ENCODE peak calls at places on chromosomes 5 and 9, in six cellular contexts. One of them, this sample, is unnamed.

GRCh38 chr5:82465235-82465634 is 187.1 kb upstream of the RPS23 start:
- DNase-seq in heart left ventricle: no peak
- DNase-seq in IMR-90: no peak
- DNase-seq in foreskin fibroblast: no peak
- DNase-seq in coronary artery: no peak
- DNase-seq in activated CD8-positive, alpha-beta T cell treated with anti-CD3 and anti-CD28 coated beads for 36 hours: no peak
- DNase-seq in this sample: no peak

GRCh38 chr5:172410160-172410559 is 44.2 kb downstream of the SH3PXD2B start:
- DNase-seq in heart left ventricle: no peak
- DNase-seq in IMR-90: peak
- DNase-seq in foreskin fibroblast: no peak
- DNase-seq in coronary artery: no peak
- DNase-seq in activated CD8-positive, alpha-beta T cell treated with anti-CD3 and anti-CD28 coated beads for 36 hours: peak
- DNase-seq in this sample: peak

GRCh38 chr9:99666571-99666970 is 155.1 kb upstream of the NR4A3 start:
- DNase-seq in heart left ventricle: no peak
- DNase-seq in IMR-90: no peak
- DNase-seq in foreskin fibroblast: no peak
- DNase-seq in coronary artery: no peak
- DNase-seq in activated CD8-positive, alpha-beta T cell treated with anti-CD3 and anti-CD28 coated beads for 36 hours: no peak
- DNase-seq in this sample: no peak

GRCh38 chr9:130377612-130378011 is 67.1 kb upstream of the ASS1 start:
- DNase-seq in heart left ventricle: no peak
- DNase-seq in IMR-90: no peak
- DNase-seq in foreskin fibroblast: no peak
- DNase-seq in coronary artery: no peak
- DNase-seq in activated CD8-positive, alpha-beta T cell treated with anti-CD3 and anti-CD28 coated beads for 36 hours: no peak
- DNase-seq in this sample: no peak

GRCh38 chr5:155759984-155760383 is 567.0 kb upstream of the SGCD start:
- DNase-seq in heart left ventricle: no peak
- DNase-seq in IMR-90: no peak
- DNase-seq in foreskin fibroblast: no peak
- DNase-seq in coronary artery: no peak
- DNase-seq in activated CD8-positive, alpha-beta T cell treated with anti-CD3 and anti-CD28 coated beads for 36 hours: no peak
- DNase-seq in this sample: no peak

GRCh38 chr5:29879401-29879800 is 1314.1 kb upstream of the CDH6 start:
- DNase-seq in heart left ventricle: no peak
- DNase-seq in IMR-90: no peak
- DNase-seq in foreskin fibroblast: no peak
- DNase-seq in coronary artery: no peak
- DNase-seq in activated CD8-positive, alpha-beta T cell treated with anti-CD3 and anti-CD28 coated beads for 36 hours: no peak
- DNase-seq in this sample: no peak

GRCh38 chr9:129889936-129890717 is 54.9 kb downstream of the USP20 start:
- DNase-seq in heart left ventricle: peak
- DNase-seq in IMR-90: no peak
- DNase-seq in foreskin fibroblast: no peak
- DNase-seq in coronary artery: no peak
- DNase-seq in activated CD8-positive, alpha-beta T cell treated with anti-CD3 and anti-CD28 coated beads for 36 hours: peak
- DNase-seq in this sample: no peak

GRCh38 chr9:69122391-69123141 is 51.5 kb upstream of the TJP2 start:
- DNase-seq in heart left ventricle: no peak
- DNase-seq in IMR-90: peak
- DNase-seq in foreskin fibroblast: peak
- DNase-seq in coronary artery: no peak
- DNase-seq in activated CD8-positive, alpha-beta T cell treated with anti-CD3 and anti-CD28 coated beads for 36 hours: no peak
- DNase-seq in this sample: peak

GRCh38 chr9:27395484-27395921 is 98.6 kb upstream of the EQTN start:
- DNase-seq in heart left ventricle: no peak
- DNase-seq in IMR-90: no peak
- DNase-seq in foreskin fibroblast: no peak
- DNase-seq in coronary artery: no peak
- DNase-seq in activated CD8-positive, alpha-beta T cell treated with anti-CD3 and anti-CD28 coated beads for 36 hours: no peak
- DNase-seq in this sample: peak

GRCh38 chr9:83167126-83167525 is 104.2 kb upstream of the RASEF start:
- DNase-seq in heart left ventricle: no peak
- DNase-seq in IMR-90: no peak
- DNase-seq in foreskin fibroblast: no peak
- DNase-seq in coronary artery: no peak
- DNase-seq in activated CD8-positive, alpha-beta T cell treated with anti-CD3 and anti-CD28 coated beads for 36 hours: no peak
- DNase-seq in this sample: no peak

GRCh38 chr5:1292139-1292538 is 2.7 kb downstream of the TERT start:
- DNase-seq in heart left ventricle: no peak
- DNase-seq in IMR-90: no peak
- DNase-seq in foreskin fibroblast: no peak
- DNase-seq in coronary artery: peak
- DNase-seq in activated CD8-positive, alpha-beta T cell treated with anti-CD3 and anti-CD28 coated beads for 36 hours: no peak
- DNase-seq in this sample: no peak

GRCh38 chr5:63963080-63963735 is 963 bp upstream of the HTR1A start:
- DNase-seq in heart left ventricle: no peak
- DNase-seq in IMR-90: peak
- DNase-seq in foreskin fibroblast: peak
- DNase-seq in coronary artery: no peak
- DNase-seq in activated CD8-positive, alpha-beta T cell treated with anti-CD3 and anti-CD28 coated beads for 36 hours: peak
- DNase-seq in this sample: peak

GRCh38 chr9:135898634-135899407 is 8.5 kb downstream of the CAMSAP1 start:
- DNase-seq in heart left ventricle: no peak
- DNase-seq in IMR-90: peak
- DNase-seq in foreskin fibroblast: peak
- DNase-seq in coronary artery: peak
- DNase-seq in activated CD8-positive, alpha-beta T cell treated with anti-CD3 and anti-CD28 coated beads for 36 hours: no peak
- DNase-seq in this sample: peak

GRCh38 chr9:37209431-37210386 is 89.3 kb downstream of the ZCCHC7 start:
- DNase-seq in heart left ventricle: no peak
- DNase-seq in IMR-90: no peak
- DNase-seq in foreskin fibroblast: no peak
- DNase-seq in coronary artery: no peak
- DNase-seq in activated CD8-positive, alpha-beta T cell treated with anti-CD3 and anti-CD28 coated beads for 36 hours: no peak
- DNase-seq in this sample: no peak

GRCh38 chr5:67379761-67380160 is 183.2 kb upstream of the CD180 start:
- DNase-seq in heart left ventricle: no peak
- DNase-seq in IMR-90: no peak
- DNase-seq in foreskin fibroblast: no peak
- DNase-seq in coronary artery: no peak
- DNase-seq in activated CD8-positive, alpha-beta T cell treated with anti-CD3 and anti-CD28 coated beads for 36 hours: no peak
- DNase-seq in this sample: no peak

GRCh38 chr5:50923768-50924113 is 257.3 kb downstream of the PARP8 start:
- DNase-seq in heart left ventricle: peak
- DNase-seq in IMR-90: no peak
- DNase-seq in foreskin fibroblast: no peak
- DNase-seq in coronary artery: no peak
- DNase-seq in activated CD8-positive, alpha-beta T cell treated with anti-CD3 and anti-CD28 coated beads for 36 hours: no peak
- DNase-seq in this sample: no peak

GRCh38 chr5:43040287-43041098 is at the start of gene ANXA2R:
- DNase-seq in heart left ventricle: peak
- DNase-seq in IMR-90: peak
- DNase-seq in foreskin fibroblast: peak
- DNase-seq in coronary artery: peak
- DNase-seq in activated CD8-positive, alpha-beta T cell treated with anti-CD3 and anti-CD28 coated beads for 36 hours: peak
- DNase-seq in this sample: peak

GRCh38 chr9:99222416-99223280 is 566 bp downstream of the SEC61B start:
- DNase-seq in heart left ventricle: no peak
- DNase-seq in IMR-90: peak
- DNase-seq in foreskin fibroblast: no peak
- DNase-seq in coronary artery: no peak
- DNase-seq in activated CD8-positive, alpha-beta T cell treated with anti-CD3 and anti-CD28 coated beads for 36 hours: no peak
- DNase-seq in this sample: peak

GRCh38 chr5:160165137-160166068 is 46.2 kb upstream of the PWWP2A start:
- DNase-seq in heart left ventricle: peak
- DNase-seq in IMR-90: peak
- DNase-seq in foreskin fibroblast: peak
- DNase-seq in coronary artery: peak
- DNase-seq in activated CD8-positive, alpha-beta T cell treated with anti-CD3 and anti-CD28 coated beads for 36 hours: peak
- DNase-seq in this sample: peak

GRCh38 chr5:101062902-101063301 is 159.8 kb upstream of the ST8SIA4 start:
- DNase-seq in heart left ventricle: no peak
- DNase-seq in IMR-90: no peak
- DNase-seq in foreskin fibroblast: no peak
- DNase-seq in coronary artery: no peak
- DNase-seq in activated CD8-positive, alpha-beta T cell treated with anti-CD3 and anti-CD28 coated beads for 36 hours: no peak
- DNase-seq in this sample: no peak

GRCh38 chr9:76459691-76460635 is 981 bp downstream of the GCNT1 start:
- DNase-seq in heart left ventricle: peak
- DNase-seq in IMR-90: peak
- DNase-seq in foreskin fibroblast: peak
- DNase-seq in coronary artery: no peak
- DNase-seq in activated CD8-positive, alpha-beta T cell treated with anti-CD3 and anti-CD28 coated beads for 36 hours: peak
- DNase-seq in this sample: peak

GRCh38 chr9:87478211-87478992 is 19.3 kb upstream of the DAPK1 start:
- DNase-seq in heart left ventricle: no peak
- DNase-seq in IMR-90: no peak
- DNase-seq in foreskin fibroblast: no peak
- DNase-seq in coronary artery: no peak
- DNase-seq in activated CD8-positive, alpha-beta T cell treated with anti-CD3 and anti-CD28 coated beads for 36 hours: no peak
- DNase-seq in this sample: no peak

DNA sequence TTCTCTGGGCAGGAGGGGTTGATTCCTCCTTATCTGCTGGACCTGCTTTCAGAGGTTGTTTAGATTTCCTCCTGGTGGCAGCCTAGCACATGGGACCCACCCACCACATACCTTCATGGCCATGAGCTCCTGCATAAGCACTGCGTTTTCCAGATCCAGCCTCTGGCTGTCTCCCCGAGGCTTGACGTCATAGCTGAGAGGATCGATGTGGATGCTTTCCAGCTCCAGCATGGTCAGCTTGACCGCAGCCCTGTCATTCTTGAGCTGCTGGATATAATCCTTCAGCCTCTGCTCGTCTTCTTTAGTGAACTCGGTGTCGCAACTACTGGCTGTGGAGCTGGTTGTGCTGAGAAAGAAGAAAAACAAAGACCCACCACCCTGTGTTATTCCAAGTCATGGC is 77.0 kb downstream of the DCP2 start:
- DNase-seq in heart left ventricle: no peak
- DNase-seq in IMR-90: peak
- DNase-seq in foreskin fibroblast: no peak
- DNase-seq in coronary artery: no peak
- DNase-seq in activated CD8-positive, alpha-beta T cell treated with anti-CD3 and anti-CD28 coated beads for 36 hours: no peak
- DNase-seq in this sample: peak
- TF ChIP-seq CTCF in heart left ventricle: no peak
- TF ChIP-seq CTCF in IMR-90: no peak
- TF ChIP-seq CTCF in foreskin fibroblast: no peak
- TF ChIP-seq CTCF in coronary artery: no peak
- TF ChIP-seq CTCF in activated CD8-positive, alpha-beta T cell treated with anti-CD3 and anti-CD28 coated beads for 36 hours: no peak
- TF ChIP-seq CTCF in this sample: peak

DNA sequence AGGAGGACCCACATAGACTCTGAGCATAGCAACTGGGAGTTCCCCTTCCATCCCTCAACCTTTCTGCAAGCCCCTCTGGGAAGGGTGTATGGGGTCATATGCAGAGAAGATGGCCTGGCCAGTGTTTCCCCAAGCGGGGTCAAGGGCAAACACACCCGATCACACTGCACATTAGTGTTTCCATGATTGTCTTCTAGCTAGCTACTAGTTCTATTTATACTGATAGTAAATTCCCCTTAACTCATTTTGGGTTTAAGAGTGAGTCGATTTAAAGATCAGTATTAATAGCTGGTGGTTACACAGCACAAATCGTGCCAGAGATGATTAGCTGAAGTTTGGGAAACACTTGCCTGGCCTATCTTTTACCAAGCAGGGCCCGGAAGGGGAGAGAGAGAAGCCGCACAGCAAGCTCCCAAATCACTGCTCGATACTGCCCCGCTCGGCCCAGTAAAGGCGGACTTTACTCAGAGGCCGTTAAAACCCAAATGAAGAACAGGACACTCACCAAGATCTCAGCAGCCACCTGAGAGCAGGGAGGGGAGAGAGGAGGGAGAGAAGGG is 29.4 kb upstream of the TNIP1 start:
- DNase-seq in heart left ventricle: peak
- DNase-seq in IMR-90: no peak
- DNase-seq in foreskin fibroblast: no peak
- DNase-seq in coronary artery: no peak
- DNase-seq in activated CD8-positive, alpha-beta T cell treated with anti-CD3 and anti-CD28 coated beads for 36 hours: no peak
- DNase-seq in this sample: no peak
- TF ChIP-seq CTCF in heart left ventricle: peak
- TF ChIP-seq CTCF in IMR-90: no peak
- TF ChIP-seq CTCF in foreskin fibroblast: no peak
- TF ChIP-seq CTCF in coronary artery: no peak
- TF ChIP-seq CTCF in activated CD8-positive, alpha-beta T cell treated with anti-CD3 and anti-CD28 coated beads for 36 hours: no peak
- TF ChIP-seq CTCF in this sample: no peak

DNA sequence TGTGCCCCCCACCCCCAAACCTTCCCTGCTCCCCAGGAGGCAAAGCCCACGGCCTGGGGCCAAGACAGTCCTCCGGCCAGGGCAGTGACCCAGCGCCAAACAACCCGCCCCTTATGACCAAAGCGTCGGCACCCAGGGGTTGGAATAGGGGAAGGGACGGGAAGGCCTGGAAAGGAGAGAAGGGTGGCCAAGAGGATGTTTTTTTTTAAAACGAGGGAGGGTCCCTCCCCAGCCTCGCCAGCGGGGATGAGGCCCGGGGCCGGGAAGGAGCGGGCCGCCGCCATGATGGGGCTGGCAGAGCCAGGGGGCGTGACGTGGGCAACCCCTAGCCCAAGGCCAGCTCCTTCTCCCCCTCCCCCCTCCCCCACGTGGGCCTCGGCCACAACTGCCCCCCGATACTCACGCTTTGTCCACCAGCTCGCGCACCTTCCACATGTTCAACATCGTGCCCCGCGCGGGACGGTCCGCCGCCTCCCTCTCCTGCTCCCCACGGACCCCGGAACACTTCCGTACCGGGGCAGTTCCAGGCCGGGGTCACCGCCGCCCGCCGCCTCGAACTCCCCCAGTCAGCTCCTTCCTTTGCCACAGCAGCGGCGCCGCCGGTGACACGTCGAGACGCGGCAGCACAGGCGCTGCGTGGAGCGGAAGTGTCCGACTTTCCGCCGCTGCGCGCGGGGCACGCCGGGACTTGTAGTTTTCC is at the start of gene CLINT1:
- DNase-seq in heart left ventricle: peak
- DNase-seq in IMR-90: peak
- DNase-seq in foreskin fibroblast: peak
- DNase-seq in coronary artery: peak
- DNase-seq in activated CD8-positive, alpha-beta T cell treated with anti-CD3 and anti-CD28 coated beads for 36 hours: peak
- DNase-seq in this sample: peak
- TF ChIP-seq CTCF in heart left ventricle: no peak
- TF ChIP-seq CTCF in IMR-90: no peak
- TF ChIP-seq CTCF in foreskin fibroblast: no peak
- TF ChIP-seq CTCF in coronary artery: no peak
- TF ChIP-seq CTCF in activated CD8-positive, alpha-beta T cell treated with anti-CD3 and anti-CD28 coated beads for 36 hours: no peak
- TF ChIP-seq CTCF in this sample: no peak

DNA sequence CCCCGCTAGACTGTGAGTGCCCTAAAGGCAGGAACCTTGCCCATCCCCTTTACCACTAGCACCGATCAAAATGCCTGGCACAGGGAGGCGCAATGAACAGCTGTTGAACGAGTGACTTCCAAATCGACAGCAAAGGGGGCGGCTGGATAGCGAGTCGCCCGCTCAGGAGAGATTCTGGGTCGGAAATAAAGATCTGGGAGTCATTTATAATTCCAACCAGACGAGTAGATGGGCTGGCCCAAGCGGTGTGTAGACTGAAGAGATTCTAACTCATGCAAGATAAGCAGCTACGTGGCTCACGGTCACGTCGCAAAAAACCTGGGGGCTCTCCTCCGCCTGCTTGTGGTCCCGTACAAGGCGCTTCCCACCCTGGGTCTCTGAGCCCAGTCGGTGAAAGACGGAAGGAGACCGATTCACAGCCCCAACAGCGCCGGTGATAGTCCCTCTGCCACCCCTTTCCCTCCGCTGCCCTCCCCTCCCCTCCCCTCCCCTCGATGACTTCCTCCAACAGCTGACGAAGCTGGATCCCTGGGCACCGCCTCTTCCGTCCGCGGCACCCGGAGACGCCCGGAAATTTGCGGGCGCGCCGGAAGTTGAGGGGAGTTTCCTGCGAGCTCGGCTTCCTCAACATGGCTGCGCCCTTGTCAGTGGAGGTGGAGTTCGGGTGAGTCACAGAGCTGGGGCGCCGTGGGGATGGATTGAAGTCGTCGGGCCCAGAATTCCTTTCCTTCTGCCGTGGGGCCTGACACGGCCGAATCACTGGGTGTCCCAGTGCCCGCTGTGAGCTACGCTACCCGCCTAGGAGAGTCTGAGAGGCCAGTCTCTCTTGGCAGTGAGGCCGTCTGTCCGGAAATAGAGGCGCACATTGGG is at the start of gene URM1:
- DNase-seq in heart left ventricle: peak
- DNase-seq in IMR-90: peak
- DNase-seq in foreskin fibroblast: peak
- DNase-seq in coronary artery: peak
- DNase-seq in activated CD8-positive, alpha-beta T cell treated with anti-CD3 and anti-CD28 coated beads for 36 hours: peak
- DNase-seq in this sample: peak
- TF ChIP-seq CTCF in heart left ventricle: no peak
- TF ChIP-seq CTCF in IMR-90: peak
- TF ChIP-seq CTCF in foreskin fibroblast: no peak
- TF ChIP-seq CTCF in coronary artery: no peak
- TF ChIP-seq CTCF in activated CD8-positive, alpha-beta T cell treated with anti-CD3 and anti-CD28 coated beads for 36 hours: no peak
- TF ChIP-seq CTCF in this sample: peak